ENCODE peak calls at places on chromosomes 5 and 9, in six cellular contexts. C is GM12891, X is H1, K is HepG2, S is GM12878, E is K562. D is an unnamed sample.

GRCh38 chr9:131584858-131585257 is 39.5 kb downstream of the PRRT1B start:
- DNase-seq in K (no peak), S (no peak), X (no peak), C (no peak), E (no peak), D (no peak)

GRCh38 chr9:87694236-87694755 is 31.6 kb upstream of the CTSL start:
- DNase-seq in S (no peak), E (no peak), X (no peak), K (no peak), C (no peak), D (no peak)

GRCh38 chr9:137228515-137228967 is 1.2 kb downstream of the RNF224 start:
- DNase-seq in C (no peak), X (no peak), E (peak; percentile 43), S (no peak), K (no peak), D (no peak)

GRCh38 chr5:98066910-98067309 is 706.6 kb upstream of the RGMB start:
- DNase-seq in S (no peak), C (no peak), X (no peak), K (no peak), E (no peak), D (no peak)

GRCh38 chr5:89769975-89770374 is 639.6 kb downstream of the CETN3 start:
- DNase-seq in C (no peak), X (no peak), E (no peak), S (no peak), K (no peak), D (no peak)

GRCh38 chr5:125484272-125485002 is 738.0 kb upstream of the ZNF608 start:
- DNase-seq in S (no peak), K (no peak), E (no peak), X (no peak), C (no peak), D (no peak)

GRCh38 chr5:51416149-51416548 is 32.9 kb downstream of the ISL1 start:
- DNase-seq in C (no peak), X (no peak), E (no peak), K (no peak), S (no peak), D (no peak)

GRCh38 chr5:59807806-59808205 is 85.7 kb downstream of the PDE4D start:
- DNase-seq in C (no peak), X (no peak), K (no peak), E (no peak), S (no peak), D (no peak)

GRCh38 chr5:39176740-39177628 is 42.4 kb downstream of the FYB1 start:
- DNase-seq in E (no peak), K (no peak), C (no peak), X (no peak), S (peak; percentile 17), D (no peak)

GRCh38 chr5:142543951-142544753 is 141.7 kb downstream of the FGF1 start:
- DNase-seq in S (no peak), E (no peak), C (no peak), X (no peak), K (no peak), D (no peak)

GRCh38 chr5:176466245-176466871 is 18.2 kb downstream of the FAF2 start:
- DNase-seq in X (no peak), C (no peak), S (no peak), K (peak; percentile 56), E (no peak), D (no peak)

GRCh38 chr9:6955251-6955921 is 197.6 kb downstream of the KDM4C start:
- DNase-seq in S (no peak), X (no peak), K (peak; percentile 95), E (no peak), C (no peak), D (no peak)

GRCh38 chr5:39283231-39283818 is 64.0 kb upstream of the FYB1 start:
- DNase-seq in X (peak; percentile 49), K (peak; percentile 67), C (no peak), S (no peak), E (peak; percentile 33), D (no peak)

GRCh38 chr9:122567901-122568300 is 15.0 kb downstream of the OR1N2 start:
- DNase-seq in K (no peak), X (no peak), S (no peak), C (no peak), E (no peak), D (no peak)

GRCh38 chr5:154313360-154314017 is 123.0 kb downstream of the GALNT10 start:
- DNase-seq in S (no peak), X (no peak), E (no peak), K (no peak), C (no peak), D (no peak)

GRCh38 chr5:133612021-133612860 is at the start of gene FSTL4:
- DNase-seq in C (no peak), X (peak; percentile 80), S (no peak), E (no peak), K (no peak), D (peak; percentile 28)

GRCh38 chr9:112012026-112012902 is 115.7 kb downstream of the UGCG start:
- DNase-seq in E (no peak), C (no peak), X (no peak), S (peak; percentile 96), K (peak; percentile 66), D (peak; percentile 42)
- TF ChIP-seq POLR2A in E (no peak), C (no peak), X (no peak), S (peak; percentile 43), K (no peak), D (no peak)

GRCh38 chr9:27395484-27395921 is 98.6 kb upstream of the EQTN start:
- DNase-seq in C (no peak), S (no peak), E (no peak), K (no peak), X (no peak), D (no peak)
- TF ChIP-seq TAF1 in C (no peak), S (no peak), E (no peak), K (no peak), X (no peak), D (no peak)

DNA sequence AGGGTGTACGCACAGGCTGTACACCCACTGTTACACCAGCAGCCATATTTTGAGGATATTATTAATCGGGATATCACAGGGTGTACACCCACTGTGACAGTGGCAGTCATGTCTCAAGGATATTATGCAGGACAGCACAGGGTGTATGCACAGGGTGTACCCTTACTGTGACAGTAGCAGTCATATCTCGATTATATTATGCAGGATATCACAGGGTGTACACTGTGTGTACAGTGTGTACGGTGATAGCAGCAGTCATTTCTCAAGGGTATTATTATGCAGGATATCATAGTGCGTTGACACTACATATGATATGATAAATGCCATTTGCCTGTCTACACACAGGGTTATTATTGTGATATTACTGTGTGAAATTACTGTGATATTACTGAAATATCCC is 80.5 kb upstream of the SLC25A48 start:
- DNase-seq in S (no peak), K (no peak), E (no peak), X (no peak), C (no peak), D (no peak)
- TF ChIP-seq POLR2AphosphoS5 in S (no peak), K (no peak), E (no peak), X (no peak), C (no peak), D (no peak)

GRCh38 chr9:114317665-114318357 is 5.1 kb upstream of the ORM1 start:
- DNase-seq in E (no peak), C (no peak), X (peak; percentile 22), S (no peak), K (no peak), D (no peak)
- TF ChIP-seq POLR2A in E (no peak), C (no peak), X (no peak), S (no peak), K (no peak), D (no peak)

GRCh38 chr5:178327446-178327845 is 94.8 kb upstream of the PHYKPL start:
- DNase-seq in E (no peak), C (no peak), K (no peak), X (peak; percentile 42), S (no peak), D (no peak)

GRCh38 chr5:178324481-178325310 is 92.1 kb upstream of the PHYKPL start:
- DNase-seq in K (no peak), X (peak; percentile 45), C (no peak), S (no peak), E (no peak), D (no peak)

GRCh38 chr5:178327931-178328711 is 95.5 kb upstream of the PHYKPL start:
- DNase-seq in C (no peak), X (no peak), E (no peak), S (no peak), K (no peak), D (no peak)

GRCh38 chr5:178325311-178326053 is 92.9 kb upstream of the PHYKPL start:
- DNase-seq in X (no peak), E (no peak), K (no peak), C (no peak), S (no peak), D (no peak)

GRCh38 chr5:178326054-178326715 is 93.6 kb upstream of the PHYKPL start:
- DNase-seq in K (no peak), X (no peak), E (no peak), S (no peak), C (no peak), D (no peak)
- TF ChIP-seq TAF1 in K (no peak), X (no peak), E (no peak), S (no peak), C (no peak), D (no peak)

DNA sequence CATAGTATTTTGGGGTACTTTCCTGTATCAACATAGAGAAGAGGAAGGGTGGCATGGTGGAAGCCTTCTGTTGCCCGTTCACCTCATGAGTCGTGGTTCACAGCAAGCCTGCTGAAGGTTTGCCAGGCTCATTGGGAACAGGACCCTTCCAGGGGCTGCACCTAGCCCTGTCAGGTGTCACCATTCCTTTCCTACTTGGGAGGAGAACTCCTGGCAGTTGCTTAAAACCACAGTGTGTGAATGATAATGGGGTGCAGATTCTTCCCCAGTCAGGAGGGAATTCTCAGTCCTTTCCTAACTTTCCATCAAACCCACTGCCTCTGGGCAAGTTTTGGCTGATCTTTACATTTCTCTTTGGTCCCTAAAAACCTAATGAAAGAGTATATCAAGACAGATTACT is 99.4 kb upstream of the CTNND2 start:
- DNase-seq in K (no peak), X (no peak), E (no peak), S (no peak), C (no peak), D (no peak)
- TF ChIP-seq POLR2AphosphoS5 in K (no peak), X (no peak), E (no peak), S (no peak), C (no peak), D (no peak)